ENCODE peak calls at places on chromosome 5, in eight cellular contexts. M, J, Y, O, K, G, C and I are unnamed samples.
A peak's percentile ranks its signal among the peaks of the same experiment; 100 is the strongest.

GRCh38 chr5:82349651-82350050 is 71.5 kb upstream of the RPS23 start:
- DNase-seq in M (peak; percentile 54), J (no peak), Y (no peak), O (no peak), K (peak; percentile 44), G (no peak), C (peak; percentile 42), I (no peak)

GRCh38 chr5:57692582-57693487 is 210.2 kb upstream of the ACTBL2 start:
- DNase-seq in M (peak; percentile 34), J (no peak), Y (peak; percentile 50), O (peak; percentile 59), K (no peak), G (no peak), C (peak; percentile 10), I (no peak)

GRCh38 chr5:177557796-177558195 is 3.4 kb upstream of the FAM193B start:
- DNase-seq in M (no peak), J (no peak), Y (no peak), O (no peak), K (no peak), G (no peak), C (no peak), I (no peak)

GRCh38 chr5:138905541-138905940 is 30.4 kb upstream of the LRRTM2 start:
- DNase-seq in M (no peak), J (no peak), Y (no peak), O (no peak), K (no peak), G (no peak), C (no peak), I (no peak)

GRCh38 chr5:109907751-109908150 is 218.0 kb downstream of the MAN2A1 start:
- DNase-seq in M (no peak), J (no peak), Y (no peak), O (no peak), K (no peak), G (no peak), C (no peak), I (no peak)

GRCh38 chr5:150945947-150946346 is 41.2 kb upstream of the ZNF300 start:
- DNase-seq in M (no peak), J (no peak), Y (no peak), O (no peak), K (no peak), G (no peak), C (no peak), I (no peak)

GRCh38 chr5:124906339-124907097 is 160.1 kb upstream of the ZNF608 start:
- DNase-seq in M (peak; percentile 81), J (no peak), Y (no peak), O (no peak), K (no peak), G (no peak), C (no peak), I (no peak)

GRCh38 chr5:175617447-175617846 is 40.4 kb upstream of the HRH2 start:
- DNase-seq in M (no peak), J (no peak), Y (no peak), O (no peak), K (no peak), G (no peak), C (no peak), I (no peak)

GRCh38 chr5:18744441-18744840 is 1110.2 kb downstream of the TAF11L14 start:
- DNase-seq in M (no peak), J (no peak), Y (no peak), O (no peak), K (no peak), G (no peak), C (peak; percentile 23), I (no peak)

GRCh38 chr5:14331377-14331776 is 188.2 kb downstream of the TRIO start:
- DNase-seq in M (no peak), J (no peak), Y (no peak), O (no peak), K (no peak), G (no peak), C (peak; percentile 19), I (no peak)

GRCh38 chr5:181044662-181045305 is 4.7 kb downstream of the BTNL9 start:
- DNase-seq in M (no peak), J (no peak), Y (no peak), O (no peak), K (no peak), G (no peak), C (no peak), I (no peak)

GRCh38 chr5:80852331-80853245 is 107.6 kb upstream of the RASGRF2 start:
- DNase-seq in M (no peak), J (no peak), Y (no peak), O (no peak), K (no peak), G (no peak), C (no peak), I (no peak)

GRCh38 chr5:135977375-135977928 is 22.7 kb upstream of the LECT2 start:
- DNase-seq in M (peak; percentile 76), J (peak; percentile 20), Y (peak; percentile 47), O (no peak), K (no peak), G (peak; percentile 15), C (peak; percentile 38), I (peak; percentile 16)

GRCh38 chr5:105057893-105058292 is 1495.3 kb upstream of the NUDT12 start:
- DNase-seq in M (no peak), J (no peak), Y (no peak), O (no peak), K (no peak), G (no peak), C (no peak), I (no peak)

GRCh38 chr5:73901045-73901444 is 275.0 kb downstream of the ARHGEF28 start:
- DNase-seq in M (no peak), J (no peak), Y (no peak), O (no peak), K (no peak), G (no peak), C (no peak), I (no peak)

GRCh38 chr5:22965960-22966359 is 112.8 kb upstream of the CDH12 start:
- DNase-seq in M (no peak), J (no peak), Y (no peak), O (no peak), K (no peak), G (no peak), C (no peak), I (no peak)

GRCh38 chr5:164809831-164810230 is 1304.4 kb downstream of the MAT2B start:
- DNase-seq in M (no peak), J (no peak), Y (no peak), O (no peak), K (no peak), G (no peak), C (no peak), I (no peak)

GRCh38 chr5:95283022-95283615 is 1.8 kb downstream of the MCTP1 start:
- DNase-seq in M (no peak), J (no peak), Y (no peak), O (no peak), K (no peak), G (no peak), C (no peak), I (no peak)

GRCh38 chr5:145495741-145496140 is 339.4 kb downstream of the PRELID2 start:
- DNase-seq in M (no peak), J (no peak), Y (no peak), O (peak; percentile 77), K (no peak), G (no peak), C (no peak), I (no peak)

GRCh38 chr5:128546658-128547281 is 8.7 kb upstream of the FBN2 start:
- DNase-seq in M (no peak), J (no peak), Y (peak; percentile 68), O (no peak), K (no peak), G (no peak), C (no peak), I (no peak)

GRCh38 chr5:93600409-93601052 is 17.5 kb downstream of the NR2F1 start:
- DNase-seq in M (no peak), J (no peak), Y (no peak), O (no peak), K (no peak), G (no peak), C (no peak), I (no peak)

GRCh38 chr5:4054092-4054491 is 458.5 kb downstream of the IRX1 start:
- DNase-seq in M (no peak), J (no peak), Y (no peak), O (no peak), K (no peak), G (no peak), C (no peak), I (no peak)

GRCh38 chr5:173330151-173330855 is 2.1 kb upstream of the STC2 start:
- DNase-seq in M (peak; percentile 24), J (no peak), Y (no peak), O (no peak), K (no peak), G (no peak), C (peak; percentile 19), I (no peak)

GRCh38 chr5:166618555-166618954 is 1672.9 kb upstream of the WWC1 start:
- DNase-seq in M (no peak), J (no peak), Y (peak; percentile 5), O (no peak), K (no peak), G (no peak), C (no peak), I (no peak)

GRCh38 chr5:131769961-131770360 is 26.9 kb downstream of the FNIP1 start:
- DNase-seq in M (peak; percentile 53), J (no peak), Y (no peak), O (no peak), K (no peak), G (no peak), C (no peak), I (no peak)

GRCh38 chr5:131357739-131358561 is 94.1 kb downstream of the CDC42SE2 start:
- DNase-seq in M (no peak), J (no peak), Y (no peak), O (no peak), K (no peak), G (no peak), C (no peak), I (no peak)

GRCh38 chr5:111931658-111932057 is 174.7 kb upstream of the NREP start:
- DNase-seq in M (no peak), J (no peak), Y (no peak), O (no peak), K (no peak), G (no peak), C (no peak), I (no peak)

GRCh38 chr5:35598707-35599370 is 18.8 kb upstream of the SPEF2 start:
- DNase-seq in M (peak; percentile 12), J (no peak), Y (peak; percentile 52), O (no peak), K (no peak), G (no peak), C (no peak), I (no peak)

GRCh38 chr5:169581580-169582227 is 1.9 kb upstream of the SPDL1 start:
- DNase-seq in M (peak; percentile 71), J (peak; percentile 10), Y (no peak), O (peak; percentile 47), K (peak; percentile 42), G (peak; percentile 17), C (peak; percentile 53), I (peak; percentile 15)

GRCh38 chr5:140190868-140191209 is 15.9 kb downstream of the CYSTM1 start:
- DNase-seq in M (no peak), J (no peak), Y (no peak), O (no peak), K (no peak), G (no peak), C (no peak), I (no peak)

GRCh38 chr5:133071983-133072531 is 20.2 kb downstream of the HSPA4 start:
- DNase-seq in M (no peak), J (no peak), Y (no peak), O (no peak), K (no peak), G (no peak), C (no peak), I (no peak)

GRCh38 chr5:133531634-133532033 is 80.7 kb downstream of the FSTL4 start:
- DNase-seq in M (no peak), J (no peak), Y (no peak), O (no peak), K (no peak), G (no peak), C (no peak), I (no peak)

GRCh38 chr5:53922508-53923498 is 362.4 kb downstream of the NDUFS4 start:
- DNase-seq in M (no peak), J (no peak), Y (no peak), O (no peak), K (no peak), G (no peak), C (no peak), I (no peak)

GRCh38 chr5:5353681-5354080 is 68.8 kb upstream of the ICE1 start:
- DNase-seq in M (no peak), J (no peak), Y (no peak), O (no peak), K (no peak), G (no peak), C (no peak), I (no peak)